ENCODE peak calls at places on chromosomes 13 and 19, in four cellular contexts. L is Peyer's patch, Z is A549, A is AG04450. H is an unnamed sample.

GRCh38 chr13:43229506-43229905 is 206.1 kb downstream of the DNAJC15 start:
- DNase-seq in A (peak), L (no peak), Z (no peak), H (peak)

GRCh38 chr19:43804443-43804842 is 2.2 kb upstream of the LYPD5 start:
- DNase-seq in Z (no peak), L (no peak), A (no peak), H (peak)

GRCh38 chr19:3783660-3784584 is 2.3 kb downstream of the MATK start:
- DNase-seq in Z (no peak), L (no peak), A (no peak), H (no peak)

GRCh38 chr19:38395381-38396127 is 7.1 kb downstream of the SPRED3 start:
- DNase-seq in Z (no peak), L (no peak), A (no peak), H (no peak)

GRCh38 chr13:33838567-33839131 is 20.7 kb downstream of the RFC3 start:
- DNase-seq in Z (no peak), A (no peak), L (no peak), H (no peak)

GRCh38 chr13:35475131-35475959 is 1.1 kb downstream of the MAB21L1 start:
- DNase-seq in Z (no peak), A (no peak), L (no peak), H (no peak)

GRCh38 chr13:56400774-56401173 is 739.9 kb upstream of the PRR20A start:
- DNase-seq in Z (no peak), A (no peak), L (no peak), H (no peak)

GRCh38 chr19:46111376-46111775 is 13.1 kb downstream of the IGFL3 start:
- DNase-seq in L (no peak), Z (no peak), A (no peak), H (peak)

GRCh38 chr19:2139385-2140192 is 11.8 kb downstream of the AP3D1 start:
- DNase-seq in Z (no peak), A (no peak), L (no peak), H (no peak)

GRCh38 chr13:100234524-100235136 is 145.7 kb downstream of the PCCA start:
- DNase-seq in Z (peak), A (no peak), L (no peak), H (no peak)

GRCh38 chr19:55146078-55146647 is 2.8 kb downstream of the TNNT1 start:
- DNase-seq in L (no peak), Z (peak), A (no peak), H (peak)

GRCh38 chr19:38959618-38960017 is 15.9 kb downstream of the FBXO17 start:
- DNase-seq in L (no peak), Z (no peak), A (no peak), H (no peak)

GRCh38 chr13:61136101-61136500 is 279.5 kb downstream of the PCDH20 start:
- DNase-seq in Z (no peak), L (no peak), A (no peak), H (peak)

GRCh38 chr13:94251801-94252200 is 227.7 kb downstream of the DCT start:
- DNase-seq in A (no peak), L (no peak), Z (no peak), H (no peak)

GRCh38 chr13:28117689-28118377 is 17.5 kb upstream of the FLT3 start:
- DNase-seq in L (no peak), Z (no peak), A (no peak), H (peak)

GRCh38 chr19:33311326-33311682 is 9.0 kb upstream of the CEBPA start:
- DNase-seq in A (no peak), Z (no peak), L (no peak), H (no peak)

GRCh38 chr19:41531438-41532311 is 44.3 kb upstream of the CEACAM21 start:
- DNase-seq in A (no peak), L (no peak), Z (peak), H (peak)

GRCh38 chr13:23159205-23159586 is 21.6 kb upstream of the SGCG start:
- DNase-seq in A (no peak), Z (peak), L (no peak), H (peak)

GRCh38 chr19:56837892-56838679 is 2.4 kb downstream of the PEG3 start:
- DNase-seq in A (no peak), L (no peak), Z (no peak), H (no peak)

GRCh38 chr13:63938851-63939250 is 2523.2 kb upstream of the PCDH20 start:
- DNase-seq in Z (no peak), A (no peak), L (no peak), H (no peak)

GRCh38 chr19:47095707-47096704 is 17.6 kb downstream of the ZC3H4 start:
- DNase-seq in L (peak), A (no peak), Z (peak), H (peak)

GRCh38 chr19:31346660-31347059 is 2.6 kb downstream of the TSHZ3 start:
- DNase-seq in A (no peak), Z (no peak), L (no peak), H (no peak)

GRCh38 chr19:8684001-8684902 is 14.3 kb downstream of the ACTL9 start:
- DNase-seq in A (no peak), Z (no peak), L (no peak), H (no peak)

GRCh38 chr19:13082192-13083007 is 20.3 kb downstream of the LYL1 start:
- DNase-seq in L (no peak), Z (peak), A (no peak), H (no peak)

GRCh38 chr19:21908066-21908465 is 72.1 kb upstream of the ZNF43 start:
- DNase-seq in A (no peak), Z (no peak), L (no peak), H (no peak)

GRCh38 chr19:19591133-19591825 is 27.2 kb downstream of the PBX4 start:
- DNase-seq in A (peak), L (no peak), Z (peak), H (peak)

GRCh38 chr13:21698975-21699679 is 28.3 kb downstream of the FGF9 start:
- DNase-seq in A (no peak), L (no peak), Z (no peak), H (no peak)

GRCh38 chr13:54226866-54227265 is 1198.3 kb downstream of the OLFM4 start:
- DNase-seq in L (no peak), A (no peak), Z (no peak), H (no peak)

GRCh38 chr19:55809381-55810058 is 22.3 kb downstream of the NLRP11 start:
- DNase-seq in A (no peak), Z (peak), L (peak), H (peak)

GRCh38 chr13:51721485-51721884 is 82.5 kb downstream of the DHRS12 start:
- DNase-seq in Z (no peak), L (no peak), A (no peak), H (no peak)

GRCh38 chr19:38989066-38989605 is 13.6 kb upstream of the FBXO17 start:
- DNase-seq in L (no peak), Z (no peak), A (no peak), H (no peak)

GRCh38 chr13:97001641-97002040 is 7.4 kb upstream of the OXGR1 start:
- DNase-seq in L (no peak), A (no peak), Z (no peak), H (no peak)

GRCh38 chr13:97004096-97004876 is 10.0 kb upstream of the OXGR1 start:
- DNase-seq in L (no peak), A (peak), Z (no peak), H (peak)

GRCh38 chr13:97002581-97002980 is 8.3 kb upstream of the OXGR1 start:
- DNase-seq in Z (no peak), L (no peak), A (no peak), H (no peak)

GRCh38 chr13:97004886-97005285 is 10.6 kb upstream of the OXGR1 start:
- DNase-seq in L (no peak), Z (no peak), A (no peak), H (no peak)

GRCh38 chr13:97003071-97003470 is 8.8 kb upstream of the OXGR1 start:
- DNase-seq in Z (no peak), A (no peak), L (no peak), H (no peak)
- TF ChIP-seq CTCF in Z (no peak), A (no peak), L (no peak), H (no peak)

GRCh38 chr13:82739881-82740280 is 1142.4 kb downstream of the SLITRK1 start:
- DNase-seq in A (no peak), Z (no peak), L (no peak), H (peak)
- TF ChIP-seq CTCF in A (peak), Z (no peak), L (no peak), H (peak)

GRCh38 chr13:114115191-114115671 is 17.2 kb downstream of the RASA3 start:
- DNase-seq in A (peak), L (peak), Z (no peak), H (peak)
- TF ChIP-seq CTCF in A (peak), L (no peak), Z (no peak), H (no peak)

GRCh38 chr13:59747529-59747928 is 416.2 kb downstream of the DIAPH3 start:
- DNase-seq in A (no peak), L (no peak), Z (no peak), H (no peak)
- TF ChIP-seq CTCF in A (no peak), L (no peak), Z (no peak), H (no peak)

DNA sequence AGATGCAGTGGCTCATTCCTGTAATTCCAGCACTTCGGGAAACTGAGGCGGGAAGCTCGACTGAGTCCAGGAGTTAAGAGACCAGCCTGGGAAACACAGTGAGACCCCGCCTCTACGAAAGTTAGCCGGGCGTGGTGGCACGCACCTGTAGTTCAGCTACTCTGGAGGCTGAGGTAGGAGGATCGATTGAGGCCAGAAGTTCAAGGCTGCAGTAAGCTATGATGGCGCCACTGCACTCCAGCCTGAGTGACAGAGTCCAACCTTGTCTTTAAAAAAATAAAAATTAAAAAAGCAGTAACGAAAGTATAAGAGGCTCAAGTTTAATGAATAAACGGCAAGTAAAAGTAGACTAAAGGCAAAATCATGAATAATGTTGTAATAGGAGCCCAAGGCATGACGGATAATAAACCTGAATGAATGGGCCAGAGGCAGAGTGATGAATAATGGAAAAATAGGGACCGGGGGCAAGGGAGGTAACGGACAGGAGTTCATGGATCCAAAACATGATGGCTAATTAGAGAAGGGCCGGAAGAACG is 1.2 kb upstream of the TOMM40 start:
- DNase-seq in A (no peak), Z (no peak), L (no peak), H (no peak)
- TF ChIP-seq CTCF in A (no peak), Z (no peak), L (no peak), H (no peak)

GRCh38 chr19:49684983-49685553 is 4.3 kb upstream of the ADM5 start:
- DNase-seq in A (no peak), Z (no peak), L (no peak), H (no peak)
- TF ChIP-seq CTCF in A (no peak), Z (no peak), L (no peak), H (peak)

GRCh38 chr13:87975035-87975434 is 303.9 kb downstream of the SLITRK5 start:
- DNase-seq in L (no peak), A (no peak), Z (no peak), H (peak)
- TF ChIP-seq CTCF in L (no peak), A (no peak), Z (no peak), H (no peak)

H was measured in MCF 10A.